ENCODE peak calls at places on chromosomes 5 and 9, in ten cellular contexts. One of them, this sample, is unnamed.

GRCh38 chr5:105977163-105977562 is 1693.6 kb downstream of the EFNA5 start:
- DNase-seq in erythroblast: no peak
- DNase-seq in body of pancreas: no peak
- DNase-seq in HCT116: no peak
- DNase-seq in ovary: no peak
- DNase-seq in IMR-90: no peak
- DNase-seq in endothelial cell of umbilical vein: no peak
- DNase-seq in suprapubic skin: no peak
- DNase-seq in GM12891: no peak
- DNase-seq in spleen: no peak
- DNase-seq in this sample: no peak

GRCh38 chr5:174504266-174504726 is 220.1 kb upstream of the MSX2 start:
- DNase-seq in ovary: no peak
- DNase-seq in IMR-90: no peak
- DNase-seq in suprapubic skin: no peak
- DNase-seq in endothelial cell of umbilical vein: no peak
- DNase-seq in GM12891: no peak
- DNase-seq in spleen: no peak
- DNase-seq in body of pancreas: no peak
- DNase-seq in HCT116: no peak
- DNase-seq in erythroblast: no peak
- DNase-seq in this sample: no peak

GRCh38 chr5:92353107-92354030 is 970.3 kb upstream of the ARRDC3 start:
- DNase-seq in IMR-90: peak; percentile 64
- DNase-seq in erythroblast: no peak
- DNase-seq in endothelial cell of umbilical vein: no peak
- DNase-seq in suprapubic skin: no peak
- DNase-seq in body of pancreas: no peak
- DNase-seq in ovary: no peak
- DNase-seq in spleen: no peak
- DNase-seq in GM12891: no peak
- DNase-seq in HCT116: no peak
- DNase-seq in this sample: no peak

GRCh38 chr5:39399135-39400036 is 25.4 kb downstream of the DAB2 start:
- DNase-seq in body of pancreas: no peak
- DNase-seq in ovary: no peak
- DNase-seq in suprapubic skin: no peak
- DNase-seq in erythroblast: no peak
- DNase-seq in spleen: no peak
- DNase-seq in GM12891: no peak
- DNase-seq in endothelial cell of umbilical vein: peak; percentile 76
- DNase-seq in HCT116: peak; percentile 32
- DNase-seq in IMR-90: peak; percentile 98
- DNase-seq in this sample: no peak

GRCh38 chr5:127367912-127368468 is 77.4 kb downstream of the MEGF10 start:
- DNase-seq in ovary: no peak
- DNase-seq in body of pancreas: no peak
- DNase-seq in spleen: no peak
- DNase-seq in endothelial cell of umbilical vein: no peak
- DNase-seq in erythroblast: no peak
- DNase-seq in HCT116: no peak
- DNase-seq in suprapubic skin: no peak
- DNase-seq in GM12891: no peak
- DNase-seq in IMR-90: no peak
- DNase-seq in this sample: no peak

GRCh38 chr5:132238169-132238744 is 10.6 kb upstream of the P4HA2 start:
- DNase-seq in suprapubic skin: peak; percentile 82
- DNase-seq in spleen: peak; percentile 78
- DNase-seq in endothelial cell of umbilical vein: peak; percentile 69
- DNase-seq in body of pancreas: peak; percentile 91
- DNase-seq in GM12891: no peak
- DNase-seq in ovary: peak; percentile 77
- DNase-seq in HCT116: no peak
- DNase-seq in erythroblast: peak; percentile 63
- DNase-seq in IMR-90: peak; percentile 68
- DNase-seq in this sample: peak; percentile 75

GRCh38 chr5:107985144-107985543 is 314.4 kb upstream of the EFNA5 start:
- DNase-seq in HCT116: peak; percentile 3
- DNase-seq in spleen: no peak
- DNase-seq in ovary: no peak
- DNase-seq in GM12891: no peak
- DNase-seq in endothelial cell of umbilical vein: peak; percentile 40
- DNase-seq in body of pancreas: peak; percentile 70
- DNase-seq in IMR-90: no peak
- DNase-seq in suprapubic skin: no peak
- DNase-seq in erythroblast: peak; percentile 82
- DNase-seq in this sample: peak; percentile 92

GRCh38 chr5:1874820-1875219 is 7.9 kb downstream of the IRX4 start:
- DNase-seq in GM12891: no peak
- DNase-seq in erythroblast: no peak
- DNase-seq in spleen: no peak
- DNase-seq in endothelial cell of umbilical vein: no peak
- DNase-seq in HCT116: no peak
- DNase-seq in suprapubic skin: no peak
- DNase-seq in body of pancreas: no peak
- DNase-seq in IMR-90: no peak
- DNase-seq in ovary: no peak
- DNase-seq in this sample: no peak

GRCh38 chr5:88254320-88254719 is 14.3 kb downstream of the TMEM161B start:
- DNase-seq in GM12891: no peak
- DNase-seq in IMR-90: no peak
- DNase-seq in suprapubic skin: no peak
- DNase-seq in ovary: no peak
- DNase-seq in HCT116: no peak
- DNase-seq in spleen: no peak
- DNase-seq in endothelial cell of umbilical vein: no peak
- DNase-seq in erythroblast: no peak
- DNase-seq in body of pancreas: no peak
- DNase-seq in this sample: no peak

GRCh38 chr5:152113401-152113800 is 188.8 kb upstream of the GLRA1 start:
- DNase-seq in endothelial cell of umbilical vein: no peak
- DNase-seq in suprapubic skin: no peak
- DNase-seq in ovary: no peak
- DNase-seq in GM12891: no peak
- DNase-seq in HCT116: peak; percentile 21
- DNase-seq in spleen: no peak
- DNase-seq in erythroblast: no peak
- DNase-seq in IMR-90: no peak
- DNase-seq in body of pancreas: no peak
- DNase-seq in this sample: no peak

GRCh38 chr9:75855509-75855908 is 35.0 kb upstream of the PCSK5 start:
- DNase-seq in body of pancreas: peak; percentile 20
- DNase-seq in GM12891: no peak
- DNase-seq in HCT116: peak; percentile 18
- DNase-seq in suprapubic skin: no peak
- DNase-seq in erythroblast: no peak
- DNase-seq in endothelial cell of umbilical vein: peak; percentile 17
- DNase-seq in ovary: no peak
- DNase-seq in IMR-90: peak; percentile 4
- DNase-seq in spleen: no peak
- DNase-seq in this sample: peak; percentile 18

GRCh38 chr5:71681282-71681681 is 37.8 kb upstream of the CARTPT start:
- DNase-seq in ovary: no peak
- DNase-seq in GM12891: no peak
- DNase-seq in spleen: no peak
- DNase-seq in suprapubic skin: no peak
- DNase-seq in HCT116: no peak
- DNase-seq in endothelial cell of umbilical vein: peak; percentile 76
- DNase-seq in IMR-90: no peak
- DNase-seq in body of pancreas: no peak
- DNase-seq in erythroblast: no peak
- DNase-seq in this sample: peak; percentile 78

GRCh38 chr9:19554518-19554917 is 145.7 kb downstream of the ACER2 start:
- DNase-seq in body of pancreas: no peak
- DNase-seq in erythroblast: no peak
- DNase-seq in GM12891: no peak
- DNase-seq in spleen: no peak
- DNase-seq in IMR-90: no peak
- DNase-seq in suprapubic skin: no peak
- DNase-seq in HCT116: no peak
- DNase-seq in ovary: no peak
- DNase-seq in endothelial cell of umbilical vein: no peak
- DNase-seq in this sample: no peak

GRCh38 chr5:27900761-27901160 is 862.4 kb upstream of the CDH9 start:
- DNase-seq in spleen: no peak
- DNase-seq in HCT116: no peak
- DNase-seq in body of pancreas: no peak
- DNase-seq in GM12891: no peak
- DNase-seq in IMR-90: no peak
- DNase-seq in ovary: no peak
- DNase-seq in endothelial cell of umbilical vein: no peak
- DNase-seq in suprapubic skin: no peak
- DNase-seq in erythroblast: no peak
- DNase-seq in this sample: no peak

GRCh38 chr9:2622361-2623045 is 916 bp downstream of the VLDLR start:
- DNase-seq in GM12891: peak; percentile 35
- DNase-seq in body of pancreas: peak; percentile 54
- DNase-seq in ovary: peak; percentile 67
- DNase-seq in endothelial cell of umbilical vein: peak; percentile 24
- DNase-seq in spleen: peak; percentile 80
- DNase-seq in erythroblast: no peak
- DNase-seq in suprapubic skin: no peak
- DNase-seq in IMR-90: peak; percentile 17
- DNase-seq in HCT116: no peak
- DNase-seq in this sample: peak; percentile 42

GRCh38 chr5:120615967-120616645 is 152.0 kb downstream of the PRR16 start:
- DNase-seq in body of pancreas: no peak
- DNase-seq in IMR-90: peak; percentile 93
- DNase-seq in HCT116: no peak
- DNase-seq in GM12891: no peak
- DNase-seq in spleen: no peak
- DNase-seq in ovary: no peak
- DNase-seq in suprapubic skin: no peak
- DNase-seq in erythroblast: no peak
- DNase-seq in endothelial cell of umbilical vein: no peak
- DNase-seq in this sample: no peak

GRCh38 chr9:112029921-112030444 is 133.4 kb downstream of the UGCG start:
- DNase-seq in IMR-90: peak; percentile 84
- DNase-seq in spleen: no peak
- DNase-seq in HCT116: no peak
- DNase-seq in erythroblast: no peak
- DNase-seq in body of pancreas: no peak
- DNase-seq in suprapubic skin: no peak
- DNase-seq in endothelial cell of umbilical vein: peak; percentile 86
- DNase-seq in GM12891: no peak
- DNase-seq in ovary: no peak
- DNase-seq in this sample: no peak

GRCh38 chr9:115106001-115106400 is 12.0 kb downstream of the TNC start:
- DNase-seq in IMR-90: peak; percentile 29
- DNase-seq in GM12891: no peak
- DNase-seq in suprapubic skin: no peak
- DNase-seq in erythroblast: no peak
- DNase-seq in spleen: no peak
- DNase-seq in ovary: no peak
- DNase-seq in body of pancreas: no peak
- DNase-seq in endothelial cell of umbilical vein: no peak
- DNase-seq in HCT116: no peak
- DNase-seq in this sample: no peak

DNA sequence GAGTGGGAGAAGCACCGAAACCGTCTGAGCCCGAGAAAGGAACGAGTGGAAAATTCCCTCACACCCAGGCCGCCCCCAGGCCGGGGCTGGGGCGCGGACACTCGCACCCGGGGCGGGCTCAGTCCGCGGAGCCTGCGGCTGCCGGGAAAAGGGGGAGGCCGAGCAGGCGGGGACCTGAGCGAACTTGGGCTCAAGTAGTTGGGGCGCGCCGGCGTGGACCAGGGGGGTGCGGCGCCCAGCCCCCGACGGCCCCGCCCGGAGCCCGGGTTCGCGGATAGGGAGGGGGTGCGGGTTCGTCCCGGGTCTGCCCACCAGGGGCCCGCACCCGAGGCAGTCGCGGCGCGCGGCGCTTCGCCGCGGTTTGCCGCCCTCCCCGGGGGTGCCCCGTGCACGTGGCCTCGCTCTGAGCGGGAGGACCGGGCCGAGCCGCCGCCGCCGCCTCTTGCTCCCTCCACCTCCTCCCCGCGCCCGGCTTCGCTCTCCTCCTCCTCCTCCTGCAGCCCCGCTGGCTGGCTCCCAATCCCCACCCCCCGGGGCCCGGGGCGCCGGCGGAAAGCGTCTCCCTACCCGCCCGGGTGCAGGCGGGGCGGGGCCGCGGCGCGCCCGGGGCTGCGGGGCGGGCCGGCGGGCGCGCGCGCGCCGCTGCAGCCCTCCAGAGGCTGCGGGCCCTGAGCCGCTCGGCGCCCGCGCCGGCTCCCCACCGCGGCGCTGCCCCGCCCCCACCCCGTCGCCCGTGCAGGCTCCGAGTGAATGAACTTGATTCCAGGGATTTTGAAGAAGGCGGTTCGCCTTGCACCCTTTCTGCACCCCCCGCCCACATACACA is 1.2 kb upstream of the NFIB start:
- DNase-seq in suprapubic skin: peak; percentile 94
- DNase-seq in GM12891: no peak
- DNase-seq in ovary: peak; percentile 96
- DNase-seq in erythroblast: peak; percentile 62
- DNase-seq in body of pancreas: peak; percentile 97
- DNase-seq in spleen: peak; percentile 85
- DNase-seq in endothelial cell of umbilical vein: peak; percentile 67
- DNase-seq in HCT116: no peak
- DNase-seq in IMR-90: peak; percentile 34
- DNase-seq in this sample: peak; percentile 97
- TF ChIP-seq POLR2A in suprapubic skin: no peak
- TF ChIP-seq POLR2A in GM12891: no peak
- TF ChIP-seq POLR2A in ovary: peak; percentile 65
- TF ChIP-seq POLR2A in erythroblast: no peak
- TF ChIP-seq POLR2A in body of pancreas: peak; percentile 27
- TF ChIP-seq POLR2A in spleen: no peak
- TF ChIP-seq POLR2A in endothelial cell of umbilical vein: no peak
- TF ChIP-seq POLR2A in HCT116: no peak
- TF ChIP-seq POLR2A in IMR-90: no peak
- TF ChIP-seq POLR2A in this sample: peak; percentile 14

GRCh38 chr5:170297589-170298462 is at the start of gene LCP2:
- DNase-seq in endothelial cell of umbilical vein: no peak
- DNase-seq in body of pancreas: no peak
- DNase-seq in GM12891: no peak
- DNase-seq in suprapubic skin: no peak
- DNase-seq in erythroblast: no peak
- DNase-seq in IMR-90: no peak
- DNase-seq in spleen: no peak
- DNase-seq in ovary: no peak
- DNase-seq in HCT116: no peak
- DNase-seq in this sample: peak; percentile 38
- TF ChIP-seq POLR2A in endothelial cell of umbilical vein: no peak
- TF ChIP-seq POLR2A in body of pancreas: peak; percentile 31
- TF ChIP-seq POLR2A in GM12891: peak; percentile 34
- TF ChIP-seq POLR2A in suprapubic skin: no peak
- TF ChIP-seq POLR2A in erythroblast: no peak
- TF ChIP-seq POLR2A in IMR-90: no peak
- TF ChIP-seq POLR2A in spleen: no peak
- TF ChIP-seq POLR2A in ovary: no peak
- TF ChIP-seq POLR2A in HCT116: no peak
- TF ChIP-seq POLR2A in this sample: no peak

GRCh38 chr5:119335261-119335677 is 20.6 kb upstream of the TNFAIP8 start:
- DNase-seq in IMR-90: no peak
- DNase-seq in spleen: no peak
- DNase-seq in HCT116: no peak
- DNase-seq in erythroblast: no peak
- DNase-seq in suprapubic skin: no peak
- DNase-seq in body of pancreas: no peak
- DNase-seq in endothelial cell of umbilical vein: no peak
- DNase-seq in ovary: no peak
- DNase-seq in GM12891: no peak
- DNase-seq in this sample: no peak
- TF ChIP-seq POLR2A in IMR-90: no peak
- TF ChIP-seq POLR2A in spleen: no peak
- TF ChIP-seq POLR2A in HCT116: no peak
- TF ChIP-seq POLR2A in erythroblast: no peak
- TF ChIP-seq POLR2A in suprapubic skin: no peak
- TF ChIP-seq POLR2A in body of pancreas: no peak
- TF ChIP-seq POLR2A in endothelial cell of umbilical vein: no peak
- TF ChIP-seq POLR2A in ovary: no peak
- TF ChIP-seq POLR2A in GM12891: no peak
- TF ChIP-seq POLR2A in this sample: no peak

GRCh38 chr9:89418112-89418872 is 79.6 kb downstream of the SEMA4D start:
- DNase-seq in HCT116: no peak
- DNase-seq in erythroblast: no peak
- DNase-seq in body of pancreas: no peak
- DNase-seq in ovary: no peak
- DNase-seq in spleen: peak; percentile 81
- DNase-seq in suprapubic skin: no peak
- DNase-seq in endothelial cell of umbilical vein: no peak
- DNase-seq in GM12891: no peak
- DNase-seq in IMR-90: no peak
- DNase-seq in this sample: no peak
- TF ChIP-seq POLR2A in HCT116: no peak
- TF ChIP-seq POLR2A in erythroblast: no peak
- TF ChIP-seq POLR2A in body of pancreas: no peak
- TF ChIP-seq POLR2A in ovary: no peak
- TF ChIP-seq POLR2A in spleen: no peak
- TF ChIP-seq POLR2A in suprapubic skin: no peak
- TF ChIP-seq POLR2A in endothelial cell of umbilical vein: no peak
- TF ChIP-seq POLR2A in GM12891: no peak
- TF ChIP-seq POLR2A in IMR-90: no peak
- TF ChIP-seq POLR2A in this sample: no peak

This sample was measured in thyroid gland.